ENCODE peak calls at places on chromosome 14, in ten cellular contexts. I is psoas muscle; V is substantia nigra; W is RKO; R is activated T-helper 1 cell treated with anti-CD3 and anti-CD28 coated beads, Interleukin-12 subunit alpha, Interleukin-12 subunit beta, Interleukin-2, Interleukin-4 antibody, amounts not matched to agents 30 ng/mL and 10 ng/mL and 1 ng/mL, durations not matched to agents 14 hours and 24 hours and 36 hours; P is NCI-H2081; C is stimulated activated CD4-positive, alpha-beta T cell treated with anti-CD3 and anti-CD28 coated beads, TNF-alpha, amount 100 ng/mL, for 4 hours; F is endothelial cell; B is fibroblast of the conjunctiva; N is activated CD4-positive, alpha-beta T cell treated with anti-CD3 and anti-CD28 coated beads, Interleukin-2, amount 10 ng/mL, durations not matched to agents 7 days and 5 days. E is an unnamed sample.

GRCh38 chr14:99630202-99630601 is 14.7 kb upstream of the HHIPL1 start:
- DNase-seq in N (no peak), V (no peak), W (no peak), F (no peak), C (no peak), P (no peak), B (no peak), I (no peak), R (no peak), E (peak; percentile 43)

GRCh38 chr14:105241641-105242040 is 6.7 kb upstream of the BTBD6 start:
- DNase-seq in V (no peak), C (no peak), B (no peak), W (no peak), I (no peak), P (no peak), N (no peak), F (no peak), R (no peak), E (no peak)

GRCh38 chr14:55301722-55302121 is 30.5 kb downstream of the FBXO34 start:
- DNase-seq in W (peak; percentile 45), V (no peak), B (peak; percentile 5), F (no peak), N (no peak), P (no peak), I (no peak), C (no peak), R (no peak), E (peak; percentile 92)

GRCh38 chr14:51644215-51644969 is 7.3 kb upstream of the FRMD6 start:
- DNase-seq in V (no peak), F (no peak), P (no peak), C (no peak), W (no peak), I (no peak), N (no peak), B (no peak), R (no peak), E (no peak)

GRCh38 chr14:43411841-43412240 is 1095.2 kb downstream of the FSCB start:
- DNase-seq in N (no peak), W (no peak), V (no peak), R (no peak), B (peak; percentile 9), C (no peak), I (no peak), P (no peak), F (no peak), E (peak; percentile 4)

GRCh38 chr14:95352481-95352880 is 32.8 kb upstream of the CLMN start:
- DNase-seq in W (no peak), R (no peak), P (no peak), B (no peak), N (no peak), F (no peak), I (no peak), C (no peak), V (no peak), E (no peak)

GRCh38 chr14:95488376-95489162 is 27.9 kb downstream of the SYNE3 start:
- DNase-seq in B (no peak), R (no peak), F (no peak), N (no peak), I (peak; percentile 60), P (no peak), V (peak; percentile 38), C (no peak), W (no peak), E (no peak)

GRCh38 chr14:52950898-52951729 is at the start of gene FERMT2:
- DNase-seq in V (peak; percentile 97), N (no peak), F (peak; percentile 95), W (no peak), R (no peak), B (peak; percentile 72), I (peak; percentile 89), P (peak; percentile 77), C (no peak), E (peak; percentile 12)

GRCh38 chr14:92224348-92224954 is 98.5 kb upstream of the SLC24A4 start:
- DNase-seq in W (peak; percentile 80), P (no peak), F (no peak), N (no peak), C (no peak), R (no peak), I (no peak), B (no peak), V (no peak), E (no peak)

GRCh38 chr14:88597038-88597437 is 34.2 kb downstream of the ZC3H14 start:
- DNase-seq in B (no peak), I (no peak), W (no peak), C (no peak), V (no peak), N (no peak), P (no peak), F (no peak), R (no peak), E (no peak)

GRCh38 chr14:70020350-70021170 is 141.3 kb downstream of the SMOC1 start:
- DNase-seq in W (no peak), I (no peak), V (peak; percentile 42), P (no peak), F (no peak), B (no peak), C (no peak), R (no peak), N (no peak), E (no peak)